ENCODE peak calls at places on chromosomes 7 and 10, in seven cellular contexts. One of them, this sample, is unnamed.

GRCh38 chr7:39757604-39758003 is 134.2 kb downstream of the RALA start:
- DNase-seq in CD8-positive, alpha-beta T cell: no peak
- DNase-seq in RWPE2: no peak
- DNase-seq in left ventricle myocardium inferior: no peak
- DNase-seq in right cardiac atrium: no peak
- DNase-seq in CD8-positive, alpha-beta memory T cell: no peak
- DNase-seq in transverse colon: no peak
- DNase-seq in this sample: no peak

GRCh38 chr7:45239486-45239885 is 81.9 kb downstream of the RAMP3 start:
- DNase-seq in CD8-positive, alpha-beta T cell: no peak
- DNase-seq in RWPE2: peak
- DNase-seq in left ventricle myocardium inferior: no peak
- DNase-seq in right cardiac atrium: no peak
- DNase-seq in CD8-positive, alpha-beta memory T cell: no peak
- DNase-seq in transverse colon: no peak
- DNase-seq in this sample: no peak

GRCh38 chr7:101507327-101507726 is 121.8 kb downstream of the MYL10 start:
- DNase-seq in CD8-positive, alpha-beta T cell: no peak
- DNase-seq in RWPE2: no peak
- DNase-seq in left ventricle myocardium inferior: no peak
- DNase-seq in right cardiac atrium: no peak
- DNase-seq in CD8-positive, alpha-beta memory T cell: no peak
- DNase-seq in transverse colon: no peak
- DNase-seq in this sample: peak

GRCh38 chr7:96837583-96837982 is 127.9 kb upstream of the SEM1 start:
- DNase-seq in CD8-positive, alpha-beta T cell: no peak
- DNase-seq in RWPE2: no peak
- DNase-seq in left ventricle myocardium inferior: no peak
- DNase-seq in right cardiac atrium: no peak
- DNase-seq in CD8-positive, alpha-beta memory T cell: no peak
- DNase-seq in transverse colon: no peak
- DNase-seq in this sample: peak

GRCh38 chr10:8921583-8921982 is 867.1 kb downstream of the GATA3 start:
- DNase-seq in CD8-positive, alpha-beta T cell: no peak
- DNase-seq in RWPE2: no peak
- DNase-seq in left ventricle myocardium inferior: no peak
- DNase-seq in right cardiac atrium: no peak
- DNase-seq in CD8-positive, alpha-beta memory T cell: no peak
- DNase-seq in transverse colon: no peak
- DNase-seq in this sample: no peak

GRCh38 chr7:135772639-135773019 is 24.0 kb upstream of the FAM180A start:
- DNase-seq in CD8-positive, alpha-beta T cell: no peak
- DNase-seq in RWPE2: no peak
- DNase-seq in left ventricle myocardium inferior: no peak
- DNase-seq in right cardiac atrium: no peak
- DNase-seq in CD8-positive, alpha-beta memory T cell: no peak
- DNase-seq in transverse colon: no peak
- DNase-seq in this sample: no peak

GRCh38 chr7:111931958-111932357 is 274.2 kb downstream of the DOCK4 start:
- DNase-seq in CD8-positive, alpha-beta T cell: no peak
- DNase-seq in RWPE2: no peak
- DNase-seq in left ventricle myocardium inferior: no peak
- DNase-seq in right cardiac atrium: no peak
- DNase-seq in CD8-positive, alpha-beta memory T cell: no peak
- DNase-seq in transverse colon: no peak
- DNase-seq in this sample: no peak

GRCh38 chr7:70238171-70238575 is 639.9 kb downstream of the AUTS2 start:
- DNase-seq in CD8-positive, alpha-beta T cell: no peak
- DNase-seq in RWPE2: no peak
- DNase-seq in left ventricle myocardium inferior: no peak
- DNase-seq in right cardiac atrium: no peak
- DNase-seq in CD8-positive, alpha-beta memory T cell: no peak
- DNase-seq in transverse colon: no peak
- DNase-seq in this sample: no peak

GRCh38 chr10:60955321-60955720 is 11.3 kb upstream of the RHOBTB1 start:
- DNase-seq in CD8-positive, alpha-beta T cell: no peak
- DNase-seq in RWPE2: no peak
- DNase-seq in left ventricle myocardium inferior: no peak
- DNase-seq in right cardiac atrium: no peak
- DNase-seq in CD8-positive, alpha-beta memory T cell: no peak
- DNase-seq in transverse colon: no peak
- DNase-seq in this sample: no peak

GRCh38 chr7:50339990-50340500 is 35.5 kb downstream of the IKZF1 start:
- DNase-seq in CD8-positive, alpha-beta T cell: no peak
- DNase-seq in RWPE2: no peak
- DNase-seq in left ventricle myocardium inferior: no peak
- DNase-seq in right cardiac atrium: no peak
- DNase-seq in CD8-positive, alpha-beta memory T cell: peak
- DNase-seq in transverse colon: peak
- DNase-seq in this sample: peak

GRCh38 chr7:82631998-82632397 is 188.4 kb upstream of the CACNA2D1 start:
- DNase-seq in CD8-positive, alpha-beta T cell: no peak
- DNase-seq in RWPE2: no peak
- DNase-seq in left ventricle myocardium inferior: no peak
- DNase-seq in right cardiac atrium: no peak
- DNase-seq in CD8-positive, alpha-beta memory T cell: no peak
- DNase-seq in transverse colon: no peak
- DNase-seq in this sample: no peak

GRCh38 chr7:42770106-42770505 is 141.8 kb downstream of the C7orf25 start:
- DNase-seq in CD8-positive, alpha-beta T cell: no peak
- DNase-seq in RWPE2: peak
- DNase-seq in left ventricle myocardium inferior: no peak
- DNase-seq in right cardiac atrium: no peak
- DNase-seq in CD8-positive, alpha-beta memory T cell: no peak
- DNase-seq in transverse colon: no peak
- DNase-seq in this sample: no peak

GRCh38 chr10:45398595-45398994 is 24.6 kb downstream of the ALOX5 start:
- DNase-seq in CD8-positive, alpha-beta T cell: no peak
- DNase-seq in RWPE2: no peak
- DNase-seq in left ventricle myocardium inferior: no peak
- DNase-seq in right cardiac atrium: no peak
- DNase-seq in CD8-positive, alpha-beta memory T cell: no peak
- DNase-seq in transverse colon: no peak
- DNase-seq in this sample: no peak

GRCh38 chr10:22017283-22018020 is 13.9 kb upstream of the DNAJC1 start:
- DNase-seq in CD8-positive, alpha-beta T cell: no peak
- DNase-seq in RWPE2: no peak
- DNase-seq in left ventricle myocardium inferior: no peak
- DNase-seq in right cardiac atrium: no peak
- DNase-seq in CD8-positive, alpha-beta memory T cell: no peak
- DNase-seq in transverse colon: no peak
- DNase-seq in this sample: no peak

GRCh38 chr7:50404392-50404791 is 45.8 kb downstream of the FIGNL1 start:
- DNase-seq in CD8-positive, alpha-beta T cell: no peak
- DNase-seq in RWPE2: no peak
- DNase-seq in left ventricle myocardium inferior: no peak
- DNase-seq in right cardiac atrium: no peak
- DNase-seq in CD8-positive, alpha-beta memory T cell: no peak
- DNase-seq in transverse colon: no peak
- DNase-seq in this sample: no peak

DNA sequence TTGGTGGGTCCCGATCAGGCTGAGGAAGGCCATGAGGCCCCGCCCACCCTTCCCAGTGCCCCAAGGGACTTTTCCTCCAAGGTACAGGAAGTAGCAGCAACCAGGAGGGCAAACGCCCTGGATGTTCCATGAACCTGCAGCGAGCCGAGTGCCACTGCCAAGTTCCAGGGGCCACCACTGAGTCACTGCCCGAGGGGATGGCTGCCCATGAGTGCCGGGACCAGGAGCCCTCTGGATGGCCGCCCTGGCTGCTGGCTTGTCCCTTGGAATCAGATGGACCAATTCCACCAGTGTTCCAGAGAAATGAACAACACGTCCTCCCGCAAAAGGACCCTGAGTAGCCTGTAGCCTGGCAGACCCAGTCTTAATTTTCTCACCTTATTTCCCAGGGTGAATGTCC is 74.2 kb downstream of the ZRANB1 start:
- DNase-seq in CD8-positive, alpha-beta T cell: no peak
- DNase-seq in RWPE2: no peak
- DNase-seq in left ventricle myocardium inferior: no peak
- DNase-seq in right cardiac atrium: peak
- DNase-seq in CD8-positive, alpha-beta memory T cell: no peak
- DNase-seq in transverse colon: no peak
- DNase-seq in this sample: no peak
- H3K27ac ChIP-seq in CD8-positive, alpha-beta T cell: no peak
- H3K27ac ChIP-seq in RWPE2: no peak
- H3K27ac ChIP-seq in left ventricle myocardium inferior: peak
- H3K27ac ChIP-seq in right cardiac atrium: peak
- H3K27ac ChIP-seq in CD8-positive, alpha-beta memory T cell: no peak
- H3K27ac ChIP-seq in transverse colon: peak
- H3K27ac ChIP-seq in this sample: no peak

GRCh38 chr7:55129409-55130078 is 110.7 kb downstream of the EGFR start:
- DNase-seq in CD8-positive, alpha-beta T cell: no peak
- DNase-seq in RWPE2: no peak
- DNase-seq in left ventricle myocardium inferior: no peak
- DNase-seq in right cardiac atrium: no peak
- DNase-seq in CD8-positive, alpha-beta memory T cell: no peak
- DNase-seq in transverse colon: peak
- DNase-seq in this sample: no peak

GRCh38 chr7:55127135-55127551 is 108.3 kb downstream of the EGFR start:
- DNase-seq in CD8-positive, alpha-beta T cell: no peak
- DNase-seq in RWPE2: no peak
- DNase-seq in left ventricle myocardium inferior: no peak
- DNase-seq in right cardiac atrium: no peak
- DNase-seq in CD8-positive, alpha-beta memory T cell: no peak
- DNase-seq in transverse colon: no peak
- DNase-seq in this sample: no peak

GRCh38 chr7:55128693-55129394 is 110.0 kb downstream of the EGFR start:
- DNase-seq in CD8-positive, alpha-beta T cell: no peak
- DNase-seq in RWPE2: no peak
- DNase-seq in left ventricle myocardium inferior: peak
- DNase-seq in right cardiac atrium: peak
- DNase-seq in CD8-positive, alpha-beta memory T cell: no peak
- DNase-seq in transverse colon: no peak
- DNase-seq in this sample: no peak

GRCh38 chr7:55124989-55125875 is 106.4 kb downstream of the EGFR start:
- DNase-seq in CD8-positive, alpha-beta T cell: no peak
- DNase-seq in RWPE2: no peak
- DNase-seq in left ventricle myocardium inferior: no peak
- DNase-seq in right cardiac atrium: no peak
- DNase-seq in CD8-positive, alpha-beta memory T cell: no peak
- DNase-seq in transverse colon: no peak
- DNase-seq in this sample: no peak

GRCh38 chr7:55127622-55128081 is 108.8 kb downstream of the EGFR start:
- DNase-seq in CD8-positive, alpha-beta T cell: no peak
- DNase-seq in RWPE2: no peak
- DNase-seq in left ventricle myocardium inferior: no peak
- DNase-seq in right cardiac atrium: peak
- DNase-seq in CD8-positive, alpha-beta memory T cell: no peak
- DNase-seq in transverse colon: peak
- DNase-seq in this sample: no peak
- H3K27ac ChIP-seq in CD8-positive, alpha-beta T cell: no peak
- H3K27ac ChIP-seq in RWPE2: peak
- H3K27ac ChIP-seq in left ventricle myocardium inferior: peak
- H3K27ac ChIP-seq in right cardiac atrium: peak
- H3K27ac ChIP-seq in CD8-positive, alpha-beta memory T cell: no peak
- H3K27ac ChIP-seq in transverse colon: peak
- H3K27ac ChIP-seq in this sample: no peak

GRCh38 chr7:142592231-142592630 is 157.0 kb upstream of the PRSS1 start:
- DNase-seq in CD8-positive, alpha-beta T cell: no peak
- DNase-seq in RWPE2: no peak
- DNase-seq in left ventricle myocardium inferior: no peak
- DNase-seq in right cardiac atrium: no peak
- DNase-seq in CD8-positive, alpha-beta memory T cell: no peak
- DNase-seq in transverse colon: no peak
- DNase-seq in this sample: no peak
- H3K27ac ChIP-seq in CD8-positive, alpha-beta T cell: no peak
- H3K27ac ChIP-seq in RWPE2: no peak
- H3K27ac ChIP-seq in left ventricle myocardium inferior: no peak
- H3K27ac ChIP-seq in right cardiac atrium: no peak
- H3K27ac ChIP-seq in CD8-positive, alpha-beta memory T cell: no peak
- H3K27ac ChIP-seq in transverse colon: no peak
- H3K27ac ChIP-seq in this sample: no peak

GRCh38 chr7:159042084-159042483 is 102.6 kb downstream of the VIPR2 start:
- DNase-seq in CD8-positive, alpha-beta T cell: no peak
- DNase-seq in RWPE2: no peak
- DNase-seq in left ventricle myocardium inferior: no peak
- DNase-seq in right cardiac atrium: no peak
- DNase-seq in CD8-positive, alpha-beta memory T cell: no peak
- DNase-seq in transverse colon: no peak
- DNase-seq in this sample: no peak
- H3K27ac ChIP-seq in CD8-positive, alpha-beta T cell: no peak
- H3K27ac ChIP-seq in RWPE2: no peak
- H3K27ac ChIP-seq in left ventricle myocardium inferior: no peak
- H3K27ac ChIP-seq in right cardiac atrium: no peak
- H3K27ac ChIP-seq in CD8-positive, alpha-beta memory T cell: no peak
- H3K27ac ChIP-seq in transverse colon: no peak
- H3K27ac ChIP-seq in this sample: no peak

GRCh38 chr7:134546903-134547737 is 1.8 kb upstream of the AKR1B15 start:
- DNase-seq in CD8-positive, alpha-beta T cell: peak
- DNase-seq in RWPE2: no peak
- DNase-seq in left ventricle myocardium inferior: peak
- DNase-seq in right cardiac atrium: peak
- DNase-seq in CD8-positive, alpha-beta memory T cell: peak
- DNase-seq in transverse colon: peak
- DNase-seq in this sample: peak
- H3K27ac ChIP-seq in CD8-positive, alpha-beta T cell: no peak
- H3K27ac ChIP-seq in RWPE2: no peak
- H3K27ac ChIP-seq in left ventricle myocardium inferior: peak
- H3K27ac ChIP-seq in right cardiac atrium: peak
- H3K27ac ChIP-seq in CD8-positive, alpha-beta memory T cell: no peak
- H3K27ac ChIP-seq in transverse colon: no peak
- H3K27ac ChIP-seq in this sample: no peak

GRCh38 chr10:133489816-133490588 is 36.3 kb downstream of the SCART1 start:
- DNase-seq in CD8-positive, alpha-beta T cell: no peak
- DNase-seq in RWPE2: no peak
- DNase-seq in left ventricle myocardium inferior: no peak
- DNase-seq in right cardiac atrium: no peak
- DNase-seq in CD8-positive, alpha-beta memory T cell: no peak
- DNase-seq in transverse colon: no peak
- DNase-seq in this sample: no peak
- H3K27ac ChIP-seq in CD8-positive, alpha-beta T cell: no peak
- H3K27ac ChIP-seq in RWPE2: no peak
- H3K27ac ChIP-seq in left ventricle myocardium inferior: no peak
- H3K27ac ChIP-seq in right cardiac atrium: no peak
- H3K27ac ChIP-seq in CD8-positive, alpha-beta memory T cell: no peak
- H3K27ac ChIP-seq in transverse colon: no peak
- H3K27ac ChIP-seq in this sample: no peak

This sample was measured in naive thymus-derived CD4-positive, alpha-beta T cell.